ENCODE peak calls at places on chromosomes 11 and 22, in four cellular contexts. E is SK-N-SH, U is GM12878, T is K562. Q is an unnamed sample.
A peak's percentile ranks its signal among the peaks of the same experiment; 100 is the strongest.

GRCh38 chr22:50313600-50313999 is 6.2 kb upstream of the PLXNB2 start:
- DNase-seq in U (no peak), T (no peak), E (peak; percentile 30), Q (no peak)

GRCh38 chr11:123678246-123678645 is 23.8 kb upstream of the SCN3B start:
- DNase-seq in U (no peak), T (no peak), E (no peak), Q (no peak)

GRCh38 chr22:40044870-40045834 is 50.4 kb downstream of the FAM83F start:
- DNase-seq in T (peak; percentile 79), E (peak; percentile 68), U (no peak), Q (peak; percentile 74)

GRCh38 chr22:26561756-26562417 is 28.0 kb downstream of the TPST2 start:
- DNase-seq in E (no peak), U (no peak), T (no peak), Q (no peak)

GRCh38 chr11:36265793-36266628 is 23.2 kb downstream of the COMMD9 start:
- DNase-seq in U (no peak), T (peak; percentile 77), E (peak; percentile 81), Q (peak; percentile 69)

GRCh38 chr11:30432177-30432576 is 109.3 kb downstream of the ARL14EP start:
- DNase-seq in E (no peak), T (no peak), U (no peak), Q (no peak)

GRCh38 chr11:114307524-114308203 is 11.5 kb downstream of the NNMT start:
- DNase-seq in U (no peak), E (no peak), T (no peak), Q (no peak)

GRCh38 chr11:105609341-105609781 is 512 bp upstream of the GRIA4 start:
- DNase-seq in E (peak; percentile 59), T (peak; percentile 7), U (no peak), Q (no peak)

GRCh38 chr11:46472662-46472994 is 81.1 kb upstream of the CHRM4 start:
- DNase-seq in T (no peak), U (no peak), E (no peak), Q (no peak)

GRCh38 chr11:3710485-3711259 is 39.5 kb upstream of the CHRNA10 start:
- DNase-seq in T (no peak), E (no peak), U (no peak), Q (no peak)

GRCh38 chr11:3712274-3712673 is 41.1 kb upstream of the CHRNA10 start:
- DNase-seq in E (no peak), U (no peak), T (no peak), Q (no peak)

GRCh38 chr11:3707176-3707575 is 36.0 kb upstream of the CHRNA10 start:
- DNase-seq in T (no peak), U (no peak), E (no peak), Q (no peak)

DNA sequence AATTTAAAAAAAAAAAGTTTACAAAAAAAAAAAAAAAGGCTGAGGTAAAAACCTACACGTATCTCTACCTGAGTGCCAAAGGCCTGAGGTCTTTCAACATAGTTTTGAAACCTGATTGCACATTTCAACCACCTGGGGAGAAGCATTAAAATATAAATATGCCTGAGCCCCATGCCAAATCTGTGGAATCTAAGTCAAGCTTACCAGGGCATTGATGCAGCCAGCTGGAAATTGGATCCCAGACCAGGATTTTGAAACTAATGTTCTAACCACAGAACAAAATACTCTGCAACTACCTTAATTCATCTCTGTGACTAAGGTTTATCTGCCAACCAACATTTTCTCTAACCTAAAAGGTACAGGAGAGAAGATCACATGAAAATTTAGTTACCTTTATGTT is 38.8 kb upstream of the CHRNA10 start:
- DNase-seq in E (no peak), U (no peak), T (no peak), Q (no peak)
- H3K79me2 ChIP-seq in E (peaks cover 8% of the 10 kb centered on the region), U (no peaks in the 10 kb centered on the region), T (no peaks in the 10 kb centered on the region), Q (peaks cover 11% of the 10 kb centered on the region)

GRCh38 chr11:131686836-131687235 is 316.4 kb downstream of the NTM start:
- DNase-seq in U (no peak), T (no peak), E (no peak), Q (peak; percentile 43)

GRCh38 chr11:131690362-131690761 is 319.9 kb downstream of the NTM start:
- DNase-seq in T (no peak), E (no peak), U (no peak), Q (no peak)

GRCh38 chr11:131687291-131688055 is 317.1 kb downstream of the NTM start:
- DNase-seq in U (no peak), E (no peak), T (no peak), Q (peak; percentile 46)

GRCh38 chr11:131689049-131689925 is 318.9 kb downstream of the NTM start:
- DNase-seq in T (no peak), E (no peak), U (no peak), Q (no peak)

GRCh38 chr11:131688056-131688693 is 317.8 kb downstream of the NTM start:
- DNase-seq in U (no peak), T (peak; percentile 88), E (peak; percentile 96), Q (peak; percentile 23)
- TF ChIP-seq NRF1 in U (no peak), T (no peak), E (no peak), Q (no peak)

GRCh38 chr11:2382129-2382517 is 5.0 kb downstream of the CD81 start:
- DNase-seq in E (no peak), T (no peak), U (no peak), Q (no peak)
- H3K79me2 ChIP-seq in E (peaks cover 92% of the 10 kb centered on the region), T (peaks cover 88% of the 10 kb centered on the region), U (peaks cover 88% of the 10 kb centered on the region), Q (peaks cover 34% of the 10 kb centered on the region)

GRCh38 chr11:93784935-93785360 is 866 bp downstream of the MED17 start:
- DNase-seq in U (no peak), T (no peak), E (peak; percentile 21), Q (no peak)
- TF ChIP-seq NRF1 in U (no peak), T (no peak), E (no peak), Q (no peak)

GRCh38 chr11:43706631-43707030 is 26.1 kb downstream of the HSD17B12 start:
- DNase-seq in T (no peak), U (no peak), E (no peak), Q (no peak)
- H3K79me2 ChIP-seq in T (no peaks in the 10 kb centered on the region), U (peaks cover 8% of the 10 kb centered on the region), E (peaks cover 23% of the 10 kb centered on the region), Q (peaks cover 75% of the 10 kb centered on the region)

GRCh38 chr11:68015467-68015866 is 5.3 kb downstream of the ALDH3B1 start:
- DNase-seq in U (no peak), E (no peak), T (no peak), Q (no peak)
- TF ChIP-seq NRF1 in U (no peak), E (no peak), T (no peak), Q (no peak)

GRCh38 chr22:31212783-31213626 is 907 bp downstream of the LIMK2 start:
- DNase-seq in E (peak; percentile 26), U (no peak), T (no peak), Q (no peak)

GRCh38 chr22:31215018-31215535 is 3.0 kb downstream of the LIMK2 start:
- DNase-seq in T (no peak), E (no peak), U (no peak), Q (no peak)

GRCh38 chr22:31211504-31211861 is 615 bp upstream of the LIMK2 start:
- DNase-seq in T (no peak), E (no peak), U (no peak), Q (no peak)

GRCh38 chr22:31210830-31211503 is 1.1 kb upstream of the LIMK2 start:
- DNase-seq in U (no peak), E (no peak), T (no peak), Q (no peak)

DNA sequence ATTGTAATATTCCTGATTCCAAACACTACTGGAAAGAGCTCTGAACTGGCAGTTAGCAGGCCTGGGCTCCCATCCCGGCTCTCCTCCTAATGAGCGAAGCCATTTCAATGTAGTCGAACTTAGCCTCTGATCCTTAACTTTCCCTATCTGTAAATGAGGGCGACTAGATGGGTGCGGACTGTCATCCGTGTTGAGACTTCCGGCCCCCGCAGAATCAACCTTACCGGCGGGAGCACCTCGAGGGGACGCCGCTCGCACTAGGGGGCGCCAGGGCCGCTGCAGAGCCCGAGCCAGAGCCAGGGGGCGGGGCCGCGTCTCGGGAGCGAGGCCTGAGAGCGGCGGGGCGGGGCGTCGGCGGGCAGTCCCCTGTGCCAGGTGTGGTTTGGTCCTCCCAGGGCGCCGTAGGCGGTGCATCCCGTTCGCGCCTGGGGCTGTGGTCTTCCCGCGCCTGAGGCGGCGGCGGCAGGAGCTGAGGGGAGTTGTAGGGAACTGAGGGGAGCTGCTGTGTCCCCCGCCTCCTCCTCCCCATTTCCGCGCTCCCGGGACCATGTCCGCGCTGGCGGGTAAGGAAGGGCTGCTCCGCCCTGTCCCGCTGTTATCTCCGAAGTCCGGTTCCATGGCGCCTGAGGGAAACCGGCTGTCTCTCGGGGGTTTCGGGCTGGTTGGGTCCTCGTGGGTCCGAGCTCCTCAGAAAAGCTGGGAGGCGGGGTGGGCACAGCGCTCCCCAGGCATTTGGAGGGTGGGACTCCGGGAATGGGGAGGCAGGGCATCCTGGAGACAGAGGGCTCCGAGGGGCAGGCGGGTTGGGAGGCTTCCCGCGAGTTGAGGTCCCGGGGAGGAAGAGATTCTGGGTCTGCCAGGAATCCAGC is at the start of gene LIMK2:
- DNase-seq in U (peak; percentile 60), E (peak; percentile 97), T (peak; percentile 95), Q (peak; percentile 98)
- H3K79me2 ChIP-seq in U (peaks cover 43% of the 10 kb centered on the region), E (peaks cover 47% of the 10 kb centered on the region), T (peaks cover 13% of the 10 kb centered on the region), Q (peaks cover 41% of the 10 kb centered on the region)

DNA sequence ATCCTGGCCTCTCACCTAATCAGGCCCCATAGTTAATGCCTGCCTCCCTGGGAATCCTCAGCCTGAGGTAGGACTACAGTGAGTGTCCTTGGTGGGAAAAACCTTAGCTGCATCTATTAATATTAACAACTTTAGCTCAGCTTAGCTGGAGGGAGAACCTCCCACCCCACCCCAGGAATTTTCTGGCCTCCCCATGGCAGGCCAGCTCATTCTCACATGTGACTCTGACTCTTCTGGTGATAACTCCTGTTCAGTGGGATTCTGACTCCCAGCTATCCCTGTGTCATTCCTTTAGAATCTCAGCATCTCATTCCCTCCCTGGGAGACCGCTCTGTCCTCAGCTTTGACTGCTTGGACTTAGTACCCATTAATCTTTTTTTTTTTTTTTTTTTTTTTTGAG is 14.5 kb downstream of the ART5 start:
- DNase-seq in U (no peak), T (no peak), E (no peak), Q (no peak)
- TF ChIP-seq NRF1 in U (no peak), T (no peak), E (no peak), Q (no peak)

Q was measured in H1.